ENCODE peak calls at places on chromosomes 1 and 21, in six cellular contexts. One of them, this sample, is unnamed.
A peak's percentile ranks its signal among the peaks of the same experiment; 100 is the strongest.

GRCh38 chr1:205827623-205828022 is 14.6 kb upstream of the SLC41A1 start:
- DNase-seq in uterus: no peak
- DNase-seq in cardiac muscle cell: no peak
- DNase-seq in sigmoid colon: no peak
- DNase-seq in tibial artery: no peak
- DNase-seq in A549: peak; percentile 13
- DNase-seq in this sample: no peak

GRCh38 chr21:36203603-36203889 is 46.9 kb downstream of the DOP1B start:
- DNase-seq in uterus: no peak
- DNase-seq in cardiac muscle cell: no peak
- DNase-seq in sigmoid colon: no peak
- DNase-seq in tibial artery: no peak
- DNase-seq in A549: peak; percentile 45
- DNase-seq in this sample: peak; percentile 64

GRCh38 chr21:28537371-28538079 is 455.2 kb downstream of the LTN1 start:
- DNase-seq in uterus: no peak
- DNase-seq in cardiac muscle cell: no peak
- DNase-seq in sigmoid colon: no peak
- DNase-seq in tibial artery: no peak
- DNase-seq in A549: no peak
- DNase-seq in this sample: peak; percentile 94

GRCh38 chr1:229254910-229255541 is 15.9 kb upstream of the RAB4A start:
- DNase-seq in uterus: no peak
- DNase-seq in cardiac muscle cell: no peak
- DNase-seq in sigmoid colon: no peak
- DNase-seq in tibial artery: no peak
- DNase-seq in A549: peak; percentile 57
- DNase-seq in this sample: no peak

GRCh38 chr1:237470712-237471310 is 419.9 kb downstream of the ZP4 start:
- DNase-seq in uterus: no peak
- DNase-seq in cardiac muscle cell: peak; percentile 5
- DNase-seq in sigmoid colon: no peak
- DNase-seq in tibial artery: no peak
- DNase-seq in A549: peak; percentile 50
- DNase-seq in this sample: no peak

GRCh38 chr1:43065191-43065590 is 106.5 kb upstream of the SLC2A1 start:
- DNase-seq in uterus: no peak
- DNase-seq in cardiac muscle cell: no peak
- DNase-seq in sigmoid colon: no peak
- DNase-seq in tibial artery: no peak
- DNase-seq in A549: no peak
- DNase-seq in this sample: no peak

GRCh38 chr1:166927701-166928100 is 47.6 kb downstream of the ILDR2 start:
- DNase-seq in uterus: no peak
- DNase-seq in cardiac muscle cell: no peak
- DNase-seq in sigmoid colon: no peak
- DNase-seq in tibial artery: no peak
- DNase-seq in A549: no peak
- DNase-seq in this sample: no peak

GRCh38 chr1:25926731-25927496 is 20.7 kb upstream of the STMN1 start:
- DNase-seq in uterus: no peak
- DNase-seq in cardiac muscle cell: no peak
- DNase-seq in sigmoid colon: no peak
- DNase-seq in tibial artery: no peak
- DNase-seq in A549: no peak
- DNase-seq in this sample: no peak

GRCh38 chr1:192303029-192303428 is 13.8 kb upstream of the RGS21 start:
- DNase-seq in uterus: no peak
- DNase-seq in cardiac muscle cell: no peak
- DNase-seq in sigmoid colon: no peak
- DNase-seq in tibial artery: no peak
- DNase-seq in A549: no peak
- DNase-seq in this sample: no peak

GRCh38 chr1:225445644-225446297 is 17.9 kb upstream of the LBR start:
- DNase-seq in uterus: no peak
- DNase-seq in cardiac muscle cell: no peak
- DNase-seq in sigmoid colon: peak; percentile 79
- DNase-seq in tibial artery: no peak
- DNase-seq in A549: no peak
- DNase-seq in this sample: no peak

GRCh38 chr1:98903726-98904125 is 100.9 kb downstream of the PLPPR5 start:
- DNase-seq in uterus: no peak
- DNase-seq in cardiac muscle cell: no peak
- DNase-seq in sigmoid colon: no peak
- DNase-seq in tibial artery: no peak
- DNase-seq in A549: no peak
- DNase-seq in this sample: no peak

GRCh38 chr21:17554619-17555472 is 42.0 kb downstream of the CXADR start:
- DNase-seq in uterus: no peak
- DNase-seq in cardiac muscle cell: peak; percentile 42
- DNase-seq in sigmoid colon: no peak
- DNase-seq in tibial artery: no peak
- DNase-seq in A549: peak; percentile 27
- DNase-seq in this sample: no peak

GRCh38 chr1:226894826-226895225 is 24.4 kb downstream of the PSEN2 start:
- DNase-seq in uterus: no peak
- DNase-seq in cardiac muscle cell: no peak
- DNase-seq in sigmoid colon: no peak
- DNase-seq in tibial artery: no peak
- DNase-seq in A549: no peak
- DNase-seq in this sample: no peak
- H3K27ac ChIP-seq in uterus: no peak overlapping the region
- H3K27ac ChIP-seq in cardiac muscle cell: no peak overlapping the region
- H3K27ac ChIP-seq in sigmoid colon: no peak overlapping the region
- H3K27ac ChIP-seq in tibial artery: no peak overlapping the region
- H3K27ac ChIP-seq in A549: no peak overlapping the region
- H3K27ac ChIP-seq in this sample: no peak overlapping the region

GRCh38 chr1:145993618-145994390 is 2.6 kb downstream of the TXNIP start:
- DNase-seq in uterus: peak; percentile 14
- DNase-seq in cardiac muscle cell: no peak
- DNase-seq in sigmoid colon: peak; percentile 51
- DNase-seq in tibial artery: no peak
- DNase-seq in A549: no peak
- DNase-seq in this sample: no peak

GRCh38 chr1:145994391-145995120 is 1.8 kb downstream of the TXNIP start:
- DNase-seq in uterus: peak; percentile 27
- DNase-seq in cardiac muscle cell: no peak
- DNase-seq in sigmoid colon: peak; percentile 65
- DNase-seq in tibial artery: peak; percentile 15
- DNase-seq in A549: no peak
- DNase-seq in this sample: no peak

GRCh38 chr1:145991799-145992412 is 4.5 kb downstream of the TXNIP start:
- DNase-seq in uterus: peak; percentile 13
- DNase-seq in cardiac muscle cell: no peak
- DNase-seq in sigmoid colon: peak; percentile 74
- DNase-seq in tibial artery: no peak
- DNase-seq in A549: no peak
- DNase-seq in this sample: no peak

GRCh38 chr1:145992502-145992936 is 3.9 kb downstream of the TXNIP start:
- DNase-seq in uterus: peak; percentile 12
- DNase-seq in cardiac muscle cell: no peak
- DNase-seq in sigmoid colon: peak; percentile 33
- DNase-seq in tibial artery: peak; percentile 20
- DNase-seq in A549: no peak
- DNase-seq in this sample: no peak

DNA sequence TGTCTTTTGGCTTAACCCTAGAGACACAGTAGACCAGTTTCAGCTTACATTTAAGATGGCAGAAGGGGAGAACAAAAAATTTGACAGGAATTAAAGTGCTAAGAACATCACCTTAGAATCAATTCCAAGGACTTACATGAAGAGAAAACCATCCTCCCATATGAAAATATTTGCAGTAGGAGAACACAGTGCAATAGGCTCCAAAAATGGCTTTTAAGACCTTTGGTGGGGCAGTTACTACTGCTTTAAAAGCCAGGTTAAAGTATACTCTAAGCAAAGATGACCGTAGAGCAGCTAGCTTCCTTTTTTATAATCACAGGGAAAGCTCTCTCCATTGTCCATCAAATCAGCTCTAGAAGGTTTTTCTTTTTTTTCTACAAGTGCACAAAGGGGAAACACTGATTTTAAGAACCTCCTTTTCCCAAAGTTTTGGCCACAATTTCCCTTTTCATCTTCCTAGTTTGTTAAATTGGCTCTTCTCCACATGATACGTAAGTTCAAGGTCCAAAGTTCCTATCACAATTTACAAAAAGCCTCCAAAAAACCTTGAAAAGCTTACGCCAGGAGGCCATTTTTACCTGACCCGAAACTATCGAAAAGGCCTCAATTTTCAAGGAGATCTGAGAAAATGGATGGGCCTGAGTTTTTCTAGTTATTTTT is 3.3 kb downstream of the TXNIP start:
- DNase-seq in uterus: no peak
- DNase-seq in cardiac muscle cell: no peak
- DNase-seq in sigmoid colon: no peak
- DNase-seq in tibial artery: no peak
- DNase-seq in A549: no peak
- DNase-seq in this sample: no peak
- H3K9me3 ChIP-seq in uterus: no peaks in the 10 kb centered on the region
- H3K9me3 ChIP-seq in cardiac muscle cell: no peaks in the 10 kb centered on the region
- H3K9me3 ChIP-seq in sigmoid colon: no peaks in the 10 kb centered on the region
- H3K9me3 ChIP-seq in tibial artery: no peaks in the 10 kb centered on the region
- H3K9me3 ChIP-seq in A549: no peaks in the 10 kb centered on the region
- H3K9me3 ChIP-seq in this sample: no peaks in the 10 kb centered on the region

GRCh38 chr1:24186711-24186992 is 437 bp downstream of the IFNLR1 start:
- DNase-seq in uterus: no peak
- DNase-seq in cardiac muscle cell: no peak
- DNase-seq in sigmoid colon: no peak
- DNase-seq in tibial artery: no peak
- DNase-seq in A549: no peak
- DNase-seq in this sample: no peak
- H3K4me3 ChIP-seq in uterus: peak overlapping the region; percentile 46
- H3K4me3 ChIP-seq in cardiac muscle cell: peak overlapping the region; percentile 54
- H3K4me3 ChIP-seq in sigmoid colon: peak overlapping the region; percentile 46
- H3K4me3 ChIP-seq in tibial artery: peak overlapping the region; percentile 38
- H3K4me3 ChIP-seq in A549: peak overlapping the region; percentile 59
- H3K4me3 ChIP-seq in this sample: no peak overlapping the region

GRCh38 chr1:203425668-203425999 is 50.0 kb upstream of the PRELP start:
- DNase-seq in uterus: no peak
- DNase-seq in cardiac muscle cell: no peak
- DNase-seq in sigmoid colon: no peak
- DNase-seq in tibial artery: no peak
- DNase-seq in A549: no peak
- DNase-seq in this sample: peak; percentile 26

GRCh38 chr1:203422656-203423055 is 53.0 kb upstream of the PRELP start:
- DNase-seq in uterus: no peak
- DNase-seq in cardiac muscle cell: no peak
- DNase-seq in sigmoid colon: no peak
- DNase-seq in tibial artery: no peak
- DNase-seq in A549: no peak
- DNase-seq in this sample: no peak

GRCh38 chr1:203424861-203425667 is 50.5 kb upstream of the PRELP start:
- DNase-seq in uterus: no peak
- DNase-seq in cardiac muscle cell: no peak
- DNase-seq in sigmoid colon: no peak
- DNase-seq in tibial artery: no peak
- DNase-seq in A549: no peak
- DNase-seq in this sample: peak; percentile 47

GRCh38 chr1:203426349-203426748 is 49.3 kb upstream of the PRELP start:
- DNase-seq in uterus: no peak
- DNase-seq in cardiac muscle cell: no peak
- DNase-seq in sigmoid colon: no peak
- DNase-seq in tibial artery: no peak
- DNase-seq in A549: no peak
- DNase-seq in this sample: no peak

DNA sequence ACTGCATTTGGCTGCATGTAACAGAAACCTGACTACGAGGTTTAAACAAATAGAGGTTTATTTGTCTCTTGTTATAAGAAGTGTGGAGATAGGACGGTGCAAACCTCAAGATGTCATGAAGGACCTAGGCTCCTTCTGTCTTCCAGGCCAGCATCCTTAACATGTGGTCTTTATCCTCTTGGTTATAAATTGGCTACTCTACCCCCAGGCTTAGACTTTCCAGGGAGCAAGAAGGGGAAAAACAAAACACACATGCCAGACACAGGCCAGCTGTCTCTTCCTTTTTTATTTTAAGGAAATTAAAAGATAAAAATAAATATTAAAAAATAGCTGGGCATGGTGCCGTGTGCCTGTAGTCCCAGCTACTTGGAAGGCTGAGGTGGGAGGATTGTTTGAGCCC is 51.3 kb upstream of the PRELP start:
- DNase-seq in uterus: no peak
- DNase-seq in cardiac muscle cell: no peak
- DNase-seq in sigmoid colon: no peak
- DNase-seq in tibial artery: no peak
- DNase-seq in A549: no peak
- DNase-seq in this sample: no peak
- H3K27ac ChIP-seq in uterus: peak overlapping the region; percentile 36
- H3K27ac ChIP-seq in cardiac muscle cell: no peak overlapping the region
- H3K27ac ChIP-seq in sigmoid colon: peak overlapping the region; percentile 30
- H3K27ac ChIP-seq in tibial artery: no peak overlapping the region
- H3K27ac ChIP-seq in A549: no peak overlapping the region
- H3K27ac ChIP-seq in this sample: no peak overlapping the region

GRCh38 chr1:239555350-239555749 is 169.0 kb downstream of the CHRM3 start:
- DNase-seq in uterus: no peak
- DNase-seq in cardiac muscle cell: no peak
- DNase-seq in sigmoid colon: no peak
- DNase-seq in tibial artery: no peak
- DNase-seq in A549: no peak
- DNase-seq in this sample: no peak
- H3K9me3 ChIP-seq in uterus: no peaks in the 10 kb centered on the region
- H3K9me3 ChIP-seq in cardiac muscle cell: no peaks in the 10 kb centered on the region
- H3K9me3 ChIP-seq in sigmoid colon: no peaks in the 10 kb centered on the region
- H3K9me3 ChIP-seq in tibial artery: no peaks in the 10 kb centered on the region
- H3K9me3 ChIP-seq in A549: no peaks in the 10 kb centered on the region
- H3K9me3 ChIP-seq in this sample: peaks cover 5% of the 10 kb centered on the region

DNA sequence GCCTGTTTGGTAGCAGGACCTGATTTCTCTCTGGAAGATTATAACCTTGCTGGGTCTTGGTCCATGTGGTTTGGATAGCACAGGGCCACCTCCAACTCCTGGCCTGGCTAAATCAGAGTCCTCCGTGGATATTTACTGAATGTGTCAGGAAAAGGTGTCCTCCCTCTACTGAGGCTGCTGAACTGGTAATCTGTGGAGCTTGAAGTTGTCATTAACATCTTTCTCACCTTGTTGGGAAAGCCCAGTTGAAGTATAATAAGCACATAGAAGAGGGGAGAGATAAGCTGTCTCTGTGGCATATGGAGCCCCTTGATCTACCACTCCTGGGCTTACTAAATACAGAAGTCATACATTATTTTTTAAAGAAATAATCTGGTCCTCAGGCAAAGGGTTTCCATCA is 294.3 kb upstream of the B3GALT2 start:
- DNase-seq in uterus: no peak
- DNase-seq in cardiac muscle cell: peak; percentile 69
- DNase-seq in sigmoid colon: no peak
- DNase-seq in tibial artery: no peak
- DNase-seq in A549: no peak
- DNase-seq in this sample: no peak
- H3K4me3 ChIP-seq in uterus: no peak overlapping the region
- H3K4me3 ChIP-seq in cardiac muscle cell: no peak overlapping the region
- H3K4me3 ChIP-seq in sigmoid colon: no peak overlapping the region
- H3K4me3 ChIP-seq in tibial artery: no peak overlapping the region
- H3K4me3 ChIP-seq in A549: no peak overlapping the region
- H3K4me3 ChIP-seq in this sample: no peak overlapping the region